ENCODE peak calls at places on chromosomes 12 and 14, in six cellular contexts. T is NB4, X is uterus, B is adrenal gland, P is GM12892, G is A549. F is an unnamed sample.

GRCh38 chr12:121668750-121669524 is 517 bp downstream of the MORN3 start:
- DNase-seq in T (peak; percentile 73), X (no peak), B (no peak), P (no peak), G (peak; percentile 57), F (peak; percentile 51)

GRCh38 chr14:92914087-92914656 is 8.8 kb upstream of the CHGA start:
- DNase-seq in T (peak; percentile 52), X (no peak), B (peak; percentile 35), P (no peak), G (no peak), F (peak; percentile 39)

GRCh38 chr14:30610719-30611388 is 11.3 kb upstream of the SCFD1 start:
- DNase-seq in T (peak; percentile 74), X (peak; percentile 35), B (peak; percentile 45), P (no peak), G (peak; percentile 13), F (peak; percentile 79)

GRCh38 chr14:96944297-96944696 is 147.1 kb downstream of the VRK1 start:
- DNase-seq in T (no peak), X (no peak), B (no peak), P (no peak), G (no peak), F (no peak)

GRCh38 chr14:53793790-53794560 is 162.7 kb downstream of the BMP4 start:
- DNase-seq in T (no peak), X (no peak), B (no peak), P (no peak), G (no peak), F (no peak)

GRCh38 chr12:57840701-57841100 is 5.8 kb downstream of the CTDSP2 start:
- DNase-seq in T (no peak), X (no peak), B (peak; percentile 60), P (no peak), G (no peak), F (peak; percentile 56)

GRCh38 chr12:26971963-26972362 is 33.7 kb downstream of the FGFR1OP2 start:
- DNase-seq in T (no peak), X (no peak), B (no peak), P (peak; percentile 23), G (no peak), F (no peak)

GRCh38 chr12:116661341-116661740 is 76.5 kb downstream of the SPRING1 start:
- DNase-seq in T (peak; percentile 95), X (no peak), B (no peak), P (no peak), G (no peak), F (no peak)

GRCh38 chr12:108614639-108615038 is 16.8 kb upstream of the TMEM119 start:
- DNase-seq in T (no peak), X (no peak), B (no peak), P (no peak), G (no peak), F (no peak)

GRCh38 chr14:92902191-92902590 is 20.8 kb upstream of the CHGA start:
- DNase-seq in T (no peak), X (no peak), B (no peak), P (no peak), G (no peak), F (no peak)

GRCh38 chr12:41701943-41702601 is 442.6 kb downstream of the GXYLT1 start:
- DNase-seq in T (no peak), X (no peak), B (no peak), P (no peak), G (no peak), F (peak; percentile 78)

GRCh38 chr12:39230086-39230485 is 212.8 kb downstream of the KIF21A start:
- DNase-seq in T (no peak), X (no peak), B (no peak), P (no peak), G (no peak), F (no peak)

GRCh38 chr14:42884100-42884499 is 1277.4 kb downstream of the LRFN5 start:
- DNase-seq in T (peak; percentile 50), X (no peak), B (no peak), P (no peak), G (no peak), F (no peak)

GRCh38 chr12:28191690-28192089 is 1.4 kb downstream of the CCDC91 start:
- DNase-seq in T (peak; percentile 27), X (no peak), B (no peak), P (no peak), G (peak; percentile 13), F (peak; percentile 77)

GRCh38 chr14:26888592-26888991 is 290.8 kb upstream of the NOVA1 start:
- DNase-seq in T (no peak), X (no peak), B (no peak), P (no peak), G (no peak), F (no peak)

GRCh38 chr12:81627336-81628189 is 131.6 kb downstream of the PPFIA2 start:
- DNase-seq in T (peak; percentile 52), X (no peak), B (no peak), P (no peak), G (peak; percentile 13), F (peak; percentile 7)

GRCh38 chr14:103871596-103872480 is 24.5 kb upstream of the PPP1R13B start:
- DNase-seq in T (no peak), X (no peak), B (no peak), P (peak; percentile 87), G (peak; percentile 44), F (peak; percentile 59)

GRCh38 chr14:89303452-89304435 is 113.3 kb downstream of the FOXN3 start:
- DNase-seq in T (peak; percentile 88), X (peak; percentile 61), B (peak; percentile 65), P (no peak), G (no peak), F (peak; percentile 8)

GRCh38 chr12:100359822-100360221 is 2.9 kb downstream of the SLC17A8 start:
- DNase-seq in T (no peak), X (no peak), B (no peak), P (no peak), G (no peak), F (no peak)

GRCh38 chr14:99382071-99382640 is 98.5 kb downstream of the SETD3 start:
- DNase-seq in T (no peak), X (no peak), B (no peak), P (no peak), G (no peak), F (no peak)

GRCh38 chr12:113214938-113215400 is 6.3 kb upstream of the TPCN1 start:
- DNase-seq in T (peak; percentile 100), X (peak; percentile 82), B (peak; percentile 89), P (no peak), G (peak; percentile 79), F (peak; percentile 9)

GRCh38 chr12:22682663-22683062 is 57.7 kb downstream of the ETNK1 start:
- DNase-seq in T (peak; percentile 35), X (no peak), B (no peak), P (no peak), G (no peak), F (no peak)

GRCh38 chr14:91599966-91600365 is 89.9 kb upstream of the PPP4R3A start:
- DNase-seq in T (no peak), X (no peak), B (no peak), P (no peak), G (no peak), F (no peak)

GRCh38 chr14:103130017-103130764 is 6.9 kb downstream of the TNFAIP2 start:
- DNase-seq in T (no peak), X (no peak), B (no peak), P (no peak), G (no peak), F (no peak)

GRCh38 chr12:4900327-4900726 is 9.4 kb upstream of the KCNA1 start:
- DNase-seq in T (no peak), X (no peak), B (no peak), P (no peak), G (no peak), F (no peak)

GRCh38 chr12:78118036-78118435 is 287.3 kb downstream of the NAV3 start:
- DNase-seq in T (peak; percentile 40), X (no peak), B (no peak), P (no peak), G (no peak), F (no peak)

GRCh38 chr12:68815232-68815927 is 7.4 kb downstream of the MDM2 start:
- DNase-seq in T (no peak), X (no peak), B (no peak), P (no peak), G (no peak), F (no peak)
- TF ChIP-seq POLR2A in T (no peak), X (no peak), B (no peak), P (no peak), G (no peak), F (no peak)

DNA sequence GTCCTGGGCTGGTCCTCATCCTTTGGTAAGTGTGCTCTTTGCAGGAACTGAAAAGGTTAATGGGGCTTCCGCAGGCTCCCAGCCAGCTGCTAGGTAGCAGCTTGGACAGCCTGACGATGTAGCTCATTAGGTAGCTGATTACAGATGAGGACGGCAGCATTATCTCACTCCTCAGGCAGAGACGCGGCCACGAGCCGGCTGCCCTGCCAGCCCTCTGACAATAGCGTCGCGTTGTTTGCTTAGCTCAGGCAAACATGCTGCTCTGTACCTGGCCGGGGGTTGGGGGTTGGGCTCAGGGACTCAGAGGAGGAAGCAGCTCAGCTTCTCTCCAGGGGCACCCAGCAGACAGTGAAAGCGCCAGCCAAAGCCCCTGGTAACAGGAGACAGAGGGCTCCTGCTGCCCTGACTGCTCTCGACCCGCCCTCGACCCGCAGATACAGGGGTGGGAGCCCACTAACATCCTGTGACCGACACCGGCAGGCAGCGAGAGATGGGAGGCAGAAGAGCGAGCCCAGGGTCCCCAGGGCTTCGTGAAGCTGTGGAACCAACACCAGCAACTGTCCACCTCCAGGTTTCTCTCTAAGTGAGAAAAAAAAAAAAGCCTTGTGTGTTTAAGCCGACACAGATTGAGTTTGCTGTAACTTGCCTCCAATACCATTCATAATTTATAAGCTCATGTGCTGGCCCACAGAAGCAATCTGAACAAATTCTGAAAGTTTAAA is 53.4 kb upstream of the DLK1 start:
- DNase-seq in T (peak; percentile 49), X (no peak), B (no peak), P (no peak), G (no peak), F (peak; percentile 55)
- TF ChIP-seq POLR2A in T (no peak), X (no peak), B (no peak), P (no peak), G (no peak), F (no peak)

DNA sequence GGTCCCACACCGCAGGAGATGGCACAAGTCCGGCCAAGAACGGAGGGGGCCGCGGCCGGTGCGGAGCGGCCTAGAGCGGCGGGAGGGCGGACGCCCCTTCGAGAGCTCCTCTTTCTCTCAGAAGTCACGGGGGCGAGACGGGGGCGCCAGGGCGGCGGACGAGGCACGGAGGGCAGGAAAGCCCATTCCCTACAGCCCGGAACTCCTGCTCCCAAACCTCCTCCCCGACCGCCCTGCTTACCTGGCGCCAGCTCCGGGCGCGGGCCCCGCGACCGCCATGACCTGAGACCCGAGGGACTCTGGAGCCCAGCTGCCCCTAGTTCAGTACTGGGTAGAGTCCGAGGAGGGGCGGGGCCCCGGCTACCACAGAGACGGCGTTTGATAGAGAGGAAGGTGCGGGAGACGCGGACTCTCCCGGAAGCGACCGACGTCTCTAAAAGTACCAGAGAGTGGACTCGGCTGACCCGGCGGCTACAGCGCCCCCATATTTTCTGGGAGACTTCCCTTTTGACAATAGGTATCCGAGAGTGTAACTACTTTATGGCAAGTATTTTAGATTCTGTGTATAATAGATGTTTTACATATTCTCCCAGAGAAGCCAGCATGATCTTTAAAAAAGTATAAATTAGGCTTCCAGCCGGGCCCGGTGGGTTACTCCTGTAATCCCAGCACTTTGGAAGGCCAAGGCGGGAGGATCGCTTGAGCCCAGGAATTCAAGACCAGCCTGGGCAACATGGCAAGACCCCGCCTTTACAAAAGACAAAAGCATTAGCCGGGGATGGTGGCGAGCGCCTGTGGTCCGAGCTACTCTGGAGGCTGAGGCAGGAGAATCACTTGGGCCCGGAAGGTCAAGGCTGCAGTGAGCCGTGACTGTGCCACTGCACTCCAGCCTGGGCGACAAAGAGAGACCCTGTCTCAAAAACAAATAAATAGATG is at the start of gene ABCD4:
- DNase-seq in T (peak; percentile 95), X (peak; percentile 91), B (peak; percentile 93), P (peak; percentile 76), G (peak; percentile 85), F (peak; percentile 93)
- TF ChIP-seq POLR2A in T (peak; percentile 83), X (peak; percentile 58), B (peak; percentile 90), P (peak; percentile 90), G (peak; percentile 93), F (peak; percentile 67)

GRCh38 chr14:51732494-51733080 is 80.9 kb downstream of the FRMD6 start:
- DNase-seq in T (no peak), X (no peak), B (no peak), P (no peak), G (no peak), F (no peak)
- TF ChIP-seq POLR2A in T (no peak), X (no peak), B (no peak), P (no peak), G (no peak), F (no peak)